ENCODE peak calls at places on chromosomes 3 and 15, in eight cellular contexts. D is T1000, J is A172, Z is AG04450, O is gastrocnemius medialis, R is amygdala, U is right atrium auricular region, F is AG09319. H is an unnamed sample.

GRCh38 chr3:194120789-194121770 is 14.9 kb upstream of the HES1 start:
- DNase-seq in D (no peak), J (no peak), Z (no peak), O (no peak), R (no peak), U (no peak), F (no peak), H (no peak)

GRCh38 chr15:63560741-63561448 is 36.3 kb upstream of the FBXL22 start:
- DNase-seq in D (no peak), J (no peak), Z (no peak), O (no peak), R (no peak), U (no peak), F (no peak), H (no peak)

GRCh38 chr3:27323087-27323570 is 46.1 kb downstream of the NEK10 start:
- DNase-seq in D (no peak), J (no peak), Z (no peak), O (no peak), R (no peak), U (no peak), F (no peak), H (no peak)

GRCh38 chr3:48155122-48155521 is 33.1 kb downstream of the CDC25A start:
- DNase-seq in D (peak; percentile 27), J (peak; percentile 84), Z (peak; percentile 48), O (no peak), R (no peak), U (no peak), F (no peak), H (no peak)

GRCh38 chr15:66923438-66923881 is 141.9 kb upstream of the SMAD3 start:
- DNase-seq in D (no peak), J (no peak), Z (no peak), O (no peak), R (no peak), U (no peak), F (no peak), H (no peak)

GRCh38 chr3:56413911-56414310 is 54.4 kb downstream of the ERC2 start:
- DNase-seq in D (no peak), J (no peak), Z (no peak), O (no peak), R (no peak), U (no peak), F (no peak), H (no peak)

GRCh38 chr3:43871627-43872245 is 181.0 kb downstream of the ABHD5 start:
- DNase-seq in D (no peak), J (no peak), Z (no peak), O (no peak), R (no peak), U (peak; percentile 38), F (no peak), H (no peak)

GRCh38 chr15:39426552-39427532 is 154.0 kb upstream of the THBS1 start:
- DNase-seq in D (no peak), J (peak; percentile 72), Z (no peak), O (peak; percentile 12), R (no peak), U (peak; percentile 84), F (no peak), H (peak; percentile 84)

GRCh38 chr3:131224886-131225550 is 156.6 kb upstream of the NUDT16 start:
- DNase-seq in D (no peak), J (no peak), Z (no peak), O (no peak), R (no peak), U (no peak), F (no peak), H (no peak)

GRCh38 chr3:134334901-134335280 is 39.4 kb downstream of the AMOTL2 start:
- DNase-seq in D (no peak), J (no peak), Z (no peak), O (no peak), R (no peak), U (no peak), F (no peak), H (no peak)

GRCh38 chr15:43774062-43774461 is 2.7 kb downstream of the ELL3 start:
- DNase-seq in D (no peak), J (no peak), Z (no peak), O (no peak), R (no peak), U (no peak), F (no peak), H (no peak)

GRCh38 chr3:8741581-8742355 is 8.2 kb downstream of the CAV3 start:
- DNase-seq in D (peak; percentile 65), J (peak; percentile 96), Z (peak; percentile 59), O (no peak), R (no peak), U (no peak), F (peak; percentile 39), H (no peak)

GRCh38 chr3:26657406-26657976 is 34.9 kb downstream of the LRRC3B start:
- DNase-seq in D (no peak), J (peak; percentile 14), Z (no peak), O (no peak), R (no peak), U (no peak), F (no peak), H (no peak)

GRCh38 chr15:66620744-66621344 is 55.0 kb upstream of the LCTL start:
- DNase-seq in D (no peak), J (no peak), Z (no peak), O (no peak), R (no peak), U (no peak), F (no peak), H (no peak)

GRCh38 chr15:70186152-70186551 is 88.4 kb upstream of the TLE3 start:
- DNase-seq in D (no peak), J (no peak), Z (no peak), O (no peak), R (no peak), U (no peak), F (no peak), H (no peak)

GRCh38 chr15:57217716-57218598 is 158.3 kb upstream of the CGNL1 start:
- DNase-seq in D (no peak), J (peak; percentile 14), Z (no peak), O (no peak), R (no peak), U (no peak), F (no peak), H (no peak)

GRCh38 chr3:10193692-10194327 is 29.1 kb downstream of the IRAK2 start:
- DNase-seq in D (no peak), J (no peak), Z (no peak), O (no peak), R (no peak), U (no peak), F (no peak), H (no peak)

H was measured in posterior cingulate gyrus.